ENCODE peak calls at places on chromosomes 7 and 10, in nine cellular contexts. N is mesothelial cell of epicardium, P is GM12891, Y is AG08395, C is SW 1271, I is cardiac muscle cell, B is hepatocyte, K is GM23248, F is omental fat pad. Z is an unnamed sample.

GRCh38 chr10:112389147-112389822 is 15.4 kb downstream of the ACSL5 start:
- DNase-seq in N (no peak), P (no peak), Y (peak), C (peak), I (peak), B (peak), K (peak), F (no peak), Z (no peak)

GRCh38 chr7:4650471-4651047 is 31.5 kb upstream of the FOXK1 start:
- DNase-seq in N (no peak), P (no peak), Y (peak), C (no peak), I (no peak), B (peak), K (peak), F (no peak), Z (peak)

GRCh38 chr7:514651-515598 is 4.7 kb downstream of the PDGFA start:
- DNase-seq in N (no peak), P (no peak), Y (no peak), C (no peak), I (no peak), B (no peak), K (no peak), F (no peak), Z (no peak)

GRCh38 chr10:33193867-33194521 is 140.5 kb downstream of the NRP1 start:
- DNase-seq in N (no peak), P (no peak), Y (peak), C (no peak), I (no peak), B (peak), K (peak), F (no peak), Z (no peak)

GRCh38 chr7:45973725-45974532 is 52.9 kb upstream of the IGFBP3 start:
- DNase-seq in N (no peak), P (no peak), Y (no peak), C (peak), I (peak), B (no peak), K (no peak), F (no peak), Z (no peak)

GRCh38 chr10:29955308-29955935 is 104.0 kb downstream of the JCAD start:
- DNase-seq in N (no peak), P (no peak), Y (no peak), C (no peak), I (no peak), B (no peak), K (no peak), F (no peak), Z (no peak)

GRCh38 chr7:78350926-78351325 is 552.4 kb downstream of the PHTF2 start:
- DNase-seq in N (no peak), P (no peak), Y (no peak), C (no peak), I (no peak), B (no peak), K (no peak), F (no peak), Z (no peak)

GRCh38 chr10:119028900-119029612 is 458 bp upstream of the NANOS1 start:
- DNase-seq in N (peak), P (peak), Y (peak), C (peak), I (peak), B (peak), K (peak), F (no peak), Z (peak)